ENCODE peak calls at places on chromosomes 5 and 9, in four cellular contexts. G is naive thymus-derived CD8-positive, alpha-beta T cell; A is stimulated activated naive CD8-positive, alpha-beta T cell treated with anti-CD3 and anti-CD28 coated beads, Interleukin-15, Interleukin-2, amounts not matched to agents 100 U/mL and 50 U/mL, for 24 hours; V is ovary. Q is an unnamed sample.

GRCh38 chr5:172425402-172425801 is 28.9 kb downstream of the SH3PXD2B start:
- DNase-seq in G (no peak), A (no peak), V (no peak), Q (no peak)

GRCh38 chr9:94987731-94988130 is 261.2 kb downstream of the AOPEP start:
- DNase-seq in G (no peak), A (no peak), V (no peak), Q (no peak)

GRCh38 chr5:15501057-15501791 is 1.2 kb downstream of the FBXL7 start:
- DNase-seq in G (no peak), A (no peak), V (peak), Q (no peak)

GRCh38 chr9:125966456-125966855 is 219.3 kb downstream of the PBX3 start:
- DNase-seq in G (no peak), A (no peak), V (no peak), Q (no peak)

GRCh38 chr9:104787306-104788015 is 23.5 kb downstream of the NIPSNAP3B start:
- DNase-seq in G (no peak), A (no peak), V (no peak), Q (no peak)

GRCh38 chr5:86679529-86679928 is 61.8 kb downstream of the COX7C start:
- DNase-seq in G (peak), A (no peak), V (no peak), Q (no peak)

GRCh38 chr9:34599546-34599945 is 10.0 kb upstream of the CNTFR start:
- DNase-seq in G (no peak), A (no peak), V (no peak), Q (no peak)

GRCh38 chr9:135272608-135273007 is 185.1 kb downstream of the OLFM1 start:
- DNase-seq in G (no peak), A (no peak), V (no peak), Q (no peak)

GRCh38 chr5:120298981-120299380 is 165.1 kb upstream of the PRR16 start:
- DNase-seq in G (no peak), A (no peak), V (no peak), Q (no peak)

GRCh38 chr9:135516132-135516860 is 4.9 kb upstream of the LCN1 start:
- DNase-seq in G (no peak), A (no peak), V (no peak), Q (peak)

GRCh38 chr5:435961-436640 is 6.9 kb upstream of the EXOC3 start:
- DNase-seq in G (no peak), A (no peak), V (no peak), Q (peak)

GRCh38 chr5:168991311-168991710 is 309.6 kb downstream of the SLIT3 start:
- DNase-seq in G (no peak), A (no peak), V (no peak), Q (no peak)

GRCh38 chr5:163534476-163535172 is 29.2 kb downstream of the MAT2B start:
- DNase-seq in G (no peak), A (no peak), V (no peak), Q (no peak)

GRCh38 chr5:136249678-136250266 is 56.8 kb upstream of the SMIM32 start:
- DNase-seq in G (no peak), A (peak), V (peak), Q (peak)

GRCh38 chr9:8572209-8572608 is 772.6 kb upstream of the DMAC1 start:
- DNase-seq in G (no peak), A (no peak), V (no peak), Q (no peak)

GRCh38 chr9:11374961-11375360 is 762.2 kb upstream of the PTPRD start:
- DNase-seq in G (no peak), A (no peak), V (no peak), Q (no peak)

GRCh38 chr5:124745367-124746251 is 830 bp downstream of the ZNF608 start:
- DNase-seq in G (no peak), A (no peak), V (no peak), Q (no peak)

GRCh38 chr5:76867827-76868693 is 18.2 kb downstream of the S100Z start:
- DNase-seq in G (peak), A (peak), V (no peak), Q (peak)

GRCh38 chr5:33088176-33088575 is 352.6 kb upstream of the TARS1 start:
- DNase-seq in G (no peak), A (no peak), V (no peak), Q (no peak)

GRCh38 chr5:59837071-59837470 is 56.5 kb downstream of the PDE4D start:
- DNase-seq in G (no peak), A (no peak), V (no peak), Q (no peak)

GRCh38 chr5:21688655-21689054 is 1164.5 kb downstream of the CDH12 start:
- DNase-seq in G (no peak), A (no peak), V (no peak), Q (no peak)

GRCh38 chr5:177409043-177409801 is at the start of gene F12:
- DNase-seq in G (no peak), A (no peak), V (no peak), Q (no peak)

GRCh38 chr5:1508679-1509290 is 15.0 kb downstream of the LPCAT1 start:
- DNase-seq in G (no peak), A (no peak), V (peak), Q (peak)

GRCh38 chr5:72633649-72634048 is 126.4 kb upstream of the ZNF366 start:
- DNase-seq in G (no peak), A (no peak), V (no peak), Q (no peak)

GRCh38 chr9:120538339-120538738 is 41.6 kb downstream of the CDK5RAP2 start:
- DNase-seq in G (no peak), A (no peak), V (no peak), Q (no peak)

GRCh38 chr5:31886206-31886605 is 247.3 kb downstream of the PDZD2 start:
- DNase-seq in G (no peak), A (no peak), V (no peak), Q (no peak)

GRCh38 chr5:36744678-36745659 is 131.6 kb upstream of the NIPBL start:
- DNase-seq in G (no peak), A (peak), V (peak), Q (peak)